ENCODE peak calls at places on chromosomes 13 and 19, in four cellular contexts. I is K562, F is HepG2, K is GM12878. P is an unnamed sample.

GRCh38 chr13:97142452-97142851 is 79.7 kb upstream of the MBNL2 start:
- DNase-seq in K (no peak), I (peak), F (peak), P (peak)

GRCh38 chr13:98284677-98285076 is 107.6 kb upstream of the RNF113B start:
- DNase-seq in F (no peak), K (no peak), I (no peak), P (no peak)

GRCh38 chr13:80224468-80224867 is 116.5 kb downstream of the SPRY2 start:
- DNase-seq in F (no peak), I (no peak), K (no peak), P (no peak)

GRCh38 chr19:54160182-54160811 is 776 bp upstream of the LENG1 start:
- DNase-seq in I (peak), F (no peak), K (no peak), P (no peak)

GRCh38 chr19:12937243-12938053 is 961 bp upstream of the CALR start:
- DNase-seq in K (no peak), F (peak), I (no peak), P (peak)

GRCh38 chr19:51959791-51960190 is 26.8 kb downstream of the ZNF350 start:
- DNase-seq in K (no peak), I (no peak), F (no peak), P (no peak)

GRCh38 chr19:41325640-41325946 is 15.6 kb downstream of the CCDC97 start:
- DNase-seq in K (no peak), I (no peak), F (no peak), P (no peak)

GRCh38 chr13:95641291-95641811 is 3.2 kb downstream of the DZIP1 start:
- DNase-seq in I (no peak), F (no peak), K (no peak), P (peak)

GRCh38 chr19:46355234-46355990 is 8.5 kb downstream of the PPP5C start:
- DNase-seq in I (peak), K (no peak), F (peak), P (no peak)

GRCh38 chr13:20424959-20425358 is 100.7 kb downstream of the CRYL1 start:
- DNase-seq in I (no peak), F (no peak), K (no peak), P (no peak)

GRCh38 chr19:51637362-51637978 is 7.3 kb upstream of the SIGLEC5 start:
- DNase-seq in I (peak), K (no peak), F (peak), P (no peak)

GRCh38 chr13:21933001-21933400 is 262.1 kb downstream of the FGF9 start:
- DNase-seq in I (no peak), F (no peak), K (no peak), P (no peak)

GRCh38 chr19:39390460-39390758 is 497 bp downstream of the PAF1 start:
- DNase-seq in F (no peak), I (no peak), K (no peak), P (no peak)

GRCh38 chr19:21483589-21484170 is 21.7 kb upstream of the ZNF429 start:
- DNase-seq in I (peak), K (no peak), F (no peak), P (peak)

GRCh38 chr13:99145461-99145860 is 55.2 kb upstream of the UBAC2 start:
- DNase-seq in F (no peak), K (no peak), I (no peak), P (no peak)

GRCh38 chr19:34034318-34034846 is 137.9 kb upstream of the LSM14A start:
- DNase-seq in I (no peak), F (no peak), K (no peak), P (no peak)

GRCh38 chr13:25281193-25281936 is 5.9 kb downstream of the MTMR6 start:
- DNase-seq in I (no peak), K (peak), F (no peak), P (no peak)

GRCh38 chr13:26007261-26007765 is 44.5 kb downstream of the SHISA2 start:
- DNase-seq in I (no peak), F (no peak), K (no peak), P (no peak)

GRCh38 chr13:41916173-41916954 is 44.5 kb downstream of the VWA8 start:
- DNase-seq in K (peak), I (peak), F (no peak), P (no peak)

GRCh38 chr19:35354898-35355297 is 3.4 kb upstream of the FFAR3 start:
- DNase-seq in K (peak), F (no peak), I (no peak), P (no peak)

GRCh38 chr13:102122147-102122546 is 279.7 kb downstream of the FGF14 start:
- DNase-seq in K (no peak), F (no peak), I (no peak), P (no peak)

GRCh38 chr19:55373993-55374757 is 2.5 kb upstream of the TMEM190 start:
- DNase-seq in K (no peak), F (no peak), I (no peak), P (no peak)

GRCh38 chr13:40679586-40679985 is 13.1 kb upstream of the FOXO1 start:
- DNase-seq in F (no peak), K (no peak), I (no peak), P (no peak)

GRCh38 chr13:51697855-51698254 is 106.1 kb downstream of the DHRS12 start:
- DNase-seq in F (no peak), I (no peak), K (no peak), P (no peak)

GRCh38 chr13:23159205-23159586 is 21.6 kb upstream of the SGCG start:
- DNase-seq in I (peak), K (no peak), F (peak), P (peak)

GRCh38 chr13:44437356-44438233 is 64.0 kb downstream of the SERP2 start:
- DNase-seq in I (peak), F (peak), K (no peak), P (no peak)

GRCh38 chr13:50387124-50387581 is 371.9 kb downstream of the KCNRG start:
- DNase-seq in F (peak), I (peak), K (no peak), P (peak)
- TF ChIP-seq CREM in F (no peak), I (no peak), K (no peak), P (no peak)

DNA sequence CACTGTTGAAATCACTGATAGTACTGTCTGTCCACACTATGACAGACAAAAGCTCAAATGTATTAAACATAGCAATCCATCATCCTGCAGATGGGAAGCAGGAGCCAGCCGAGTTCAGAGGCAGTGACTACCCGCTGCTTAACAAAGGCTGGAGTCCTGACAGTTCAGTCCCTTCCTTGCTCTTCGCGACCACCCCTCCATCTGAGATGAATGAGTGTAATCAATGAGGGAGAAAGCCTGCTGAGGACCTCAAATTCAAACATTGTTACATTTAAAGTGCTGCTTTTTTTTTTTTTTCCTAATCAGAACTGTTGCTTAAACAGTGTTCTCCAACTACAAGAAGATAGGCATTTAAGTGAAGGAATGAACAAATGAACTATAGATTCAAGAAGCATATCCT is 14.9 kb downstream of the DACH1 start:
- DNase-seq in F (no peak), K (no peak), I (no peak), P (no peak)
- TF ChIP-seq CREM in F (no peak), K (no peak), I (no peak), P (no peak)

GRCh38 chr13:113618455-113618854 is 33.9 kb downstream of the TFDP1 start:
- DNase-seq in K (no peak), I (no peak), F (no peak), P (no peak)

GRCh38 chr13:113621046-113621445 is 36.5 kb downstream of the TFDP1 start:
- DNase-seq in F (no peak), K (no peak), I (no peak), P (peak)

GRCh38 chr13:113616991-113617749 is 32.6 kb downstream of the TFDP1 start:
- DNase-seq in K (no peak), I (no peak), F (no peak), P (peak)

GRCh38 chr13:113622791-113623490 is 35.1 kb downstream of the ATP4B start:
- DNase-seq in F (no peak), I (no peak), K (no peak), P (no peak)

DNA sequence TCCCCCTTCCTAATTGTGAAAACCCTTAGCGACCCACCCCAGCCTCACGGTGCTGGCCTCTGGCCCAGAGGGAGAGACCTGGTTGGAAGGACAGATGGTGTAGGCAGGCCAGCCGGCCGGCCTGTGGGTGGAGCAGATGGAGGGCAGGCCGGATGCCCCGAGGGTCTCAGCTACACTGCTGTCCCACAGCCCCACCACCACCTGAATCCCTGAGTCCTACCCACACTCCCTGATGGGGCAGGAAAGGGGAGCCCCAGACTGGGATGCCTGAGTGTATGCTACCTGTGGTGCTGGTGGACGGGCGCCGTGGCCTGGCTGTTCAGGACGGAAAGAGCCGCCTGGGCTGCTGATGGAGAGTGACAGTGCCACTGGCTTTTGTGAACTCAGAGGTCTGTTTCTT is 35.5 kb downstream of the TFDP1 start:
- DNase-seq in I (no peak), K (no peak), F (no peak), P (no peak)
- TF ChIP-seq CREM in I (no peak), K (no peak), F (no peak), P (no peak)

DNA sequence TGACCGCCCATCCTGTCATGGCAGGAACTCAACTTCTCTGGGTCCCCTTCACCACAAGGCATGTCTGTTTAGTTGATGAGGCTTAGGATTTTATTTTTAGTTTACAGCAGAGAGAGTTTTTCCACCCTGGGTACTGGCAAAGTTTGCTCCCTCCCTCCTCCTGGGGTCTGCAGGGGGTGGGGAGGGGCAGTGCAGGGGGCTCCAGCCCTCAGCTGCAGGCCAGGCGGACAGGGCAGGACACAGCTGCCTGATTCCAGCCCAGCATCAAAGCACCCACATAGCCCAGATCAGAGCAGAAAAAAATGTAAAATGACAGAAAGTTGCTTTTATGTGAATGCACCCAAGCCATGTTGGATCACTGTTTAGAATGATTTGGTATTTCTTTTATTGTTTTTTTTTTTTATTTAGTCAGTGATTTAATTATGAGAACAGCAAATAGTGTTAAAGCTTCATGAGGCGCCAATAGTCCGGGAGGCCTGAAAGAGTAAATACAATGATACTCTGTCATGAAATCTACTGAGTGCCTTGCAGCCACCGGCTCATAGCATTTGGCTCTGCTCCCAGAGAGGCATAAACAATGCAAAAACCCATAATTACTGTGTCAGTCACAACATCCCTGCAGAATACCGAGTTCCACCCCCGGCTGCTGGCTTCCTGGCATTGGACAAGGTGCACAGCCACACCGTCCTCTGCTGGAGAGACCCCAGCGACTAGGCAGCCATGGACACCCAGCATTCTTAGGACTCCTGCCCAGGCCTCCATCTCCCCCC is 923.5 kb downstream of the UQCRFS1 start:
- DNase-seq in F (no peak), K (no peak), I (no peak), P (no peak)
- TF ChIP-seq CREM in F (no peak), K (no peak), I (no peak), P (no peak)

GRCh38 chr19:11141937-11142527 is 13.6 kb downstream of the SPC24 start:
- DNase-seq in F (peak), I (no peak), K (no peak), P (no peak)

GRCh38 chr19:11138659-11139526 is 16.7 kb downstream of the SPC24 start:
- DNase-seq in F (peak), K (no peak), I (peak), P (peak)

GRCh38 chr19:11140896-11141295 is 14.7 kb downstream of the SPC24 start:
- DNase-seq in K (no peak), F (no peak), I (no peak), P (no peak)

GRCh38 chr19:11145147-11145924 is 10.2 kb downstream of the SPC24 start:
- DNase-seq in F (no peak), I (no peak), K (no peak), P (no peak)

GRCh38 chr19:11142528-11143171 is 12.9 kb downstream of the SPC24 start:
- DNase-seq in F (peak), K (no peak), I (peak), P (peak)
- TF ChIP-seq CREM in F (no peak), K (no peak), I (peak), P (no peak)